ENCODE peak calls at places on chromosomes 3 and 15, in four cellular contexts. P is upper lobe of left lung, X is H1, D is transverse colon. I is an unnamed sample.

GRCh38 chr3:69999191-70000027 is at the start of gene SAMMSON:
- DNase-seq in D (no peak), X (peak; percentile 55), P (no peak), I (no peak)

GRCh38 chr15:83282859-83283812 is 1.3 kb downstream of the BNC1 start:
- DNase-seq in X (peak; percentile 73), D (no peak), P (no peak), I (no peak)

GRCh38 chr3:82087958-82088357 is 326.5 kb upstream of the GBE1 start:
- DNase-seq in X (no peak), P (no peak), D (no peak), I (no peak)

GRCh38 chr3:113441051-113441770 is at the start of gene CFAP44:
- DNase-seq in X (peak; percentile 94), P (peak; percentile 61), D (peak; percentile 62), I (no peak)

GRCh38 chr3:45034612-45035252 is 8.6 kb downstream of the CLEC3B start:
- DNase-seq in D (peak; percentile 62), X (no peak), P (peak; percentile 81), I (no peak)

GRCh38 chr15:56866798-56867197 is 51.6 kb upstream of the TCF12 start:
- DNase-seq in P (no peak), X (no peak), D (no peak), I (no peak)

GRCh38 chr3:129673897-129674797 is 67.7 kb upstream of the PLXND1 start:
- DNase-seq in D (no peak), P (no peak), X (no peak), I (no peak)

GRCh38 chr3:47022540-47023161 is 43.2 kb downstream of the NBEAL2 start:
- DNase-seq in D (peak; percentile 71), P (peak; percentile 58), X (no peak), I (no peak)

GRCh38 chr15:64045774-64046346 is 425 bp downstream of the DAPK2 start:
- DNase-seq in D (peak; percentile 29), X (peak; percentile 67), P (peak; percentile 31), I (no peak)

GRCh38 chr3:123597561-123597960 is 12.7 kb upstream of the HACD2 start:
- DNase-seq in P (no peak), X (no peak), D (no peak), I (no peak)

GRCh38 chr15:74461847-74462511 is 1.0 kb upstream of the UBL7 start:
- DNase-seq in D (no peak), P (no peak), X (no peak), I (no peak)

GRCh38 chr3:46586738-46587246 is 20.7 kb upstream of the LRRC2 start:
- DNase-seq in D (no peak), X (peak; percentile 65), P (no peak), I (no peak)

GRCh38 chr15:59245583-59245982 is 38.9 kb downstream of the LDHAL6B start:
- DNase-seq in P (no peak), D (no peak), X (no peak), I (no peak)

GRCh38 chr3:129795596-129795995 is 97.9 kb downstream of the TMCC1 start:
- DNase-seq in P (no peak), X (no peak), D (no peak), I (no peak)

GRCh38 chr3:162541923-162542322 is 1045.3 kb downstream of the OTOL1 start:
- DNase-seq in D (no peak), X (no peak), P (no peak), I (no peak)

GRCh38 chr3:162544246-162544645 is 1047.6 kb downstream of the OTOL1 start:
- DNase-seq in P (no peak), D (no peak), X (no peak), I (no peak)

GRCh38 chr3:162546910-162547309 is 1050.3 kb downstream of the OTOL1 start:
- DNase-seq in D (no peak), X (no peak), P (no peak), I (no peak)

GRCh38 chr3:162547321-162547720 is 1050.7 kb downstream of the OTOL1 start:
- DNase-seq in D (no peak), X (no peak), P (no peak), I (no peak)
- TF ChIP-seq CTCF in D (no peak), X (no peak), P (no peak), I (no peak)

DNA sequence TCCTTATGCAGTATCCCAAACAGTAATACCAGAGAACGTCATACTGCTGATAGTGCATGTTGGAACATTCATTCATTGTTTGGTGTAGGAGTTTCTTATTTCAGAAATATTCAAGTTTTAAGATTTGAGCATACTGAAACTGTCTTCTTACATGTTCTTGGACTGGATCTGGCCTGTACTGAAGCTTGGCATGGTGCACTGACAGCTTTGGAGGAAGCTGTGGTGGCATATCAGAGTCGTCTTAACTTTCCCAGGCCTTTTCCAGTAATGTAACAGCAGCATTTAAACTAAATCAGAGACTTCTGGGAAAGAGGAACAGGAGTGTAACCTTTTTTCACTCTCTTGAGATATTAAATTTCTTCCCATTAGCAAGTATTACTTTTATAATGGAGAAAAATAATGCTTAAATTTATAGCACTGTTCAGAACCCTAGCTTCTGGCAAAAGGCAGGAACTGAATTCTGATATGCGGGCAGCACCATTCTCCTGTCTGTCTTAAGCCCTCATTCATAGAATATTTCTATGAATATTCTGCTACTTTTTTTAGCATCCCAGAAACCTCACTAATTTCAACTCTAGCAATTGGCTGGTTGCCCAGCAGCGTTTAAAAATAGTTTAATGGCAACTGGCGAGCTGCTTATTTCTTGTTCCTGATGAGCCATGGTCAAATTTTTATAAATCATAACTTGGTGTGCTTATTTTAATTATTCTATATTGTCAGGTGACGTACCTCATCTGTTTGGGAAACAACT is 31.1 kb downstream of the DNAJC13 start:
- DNase-seq in P (no peak), D (no peak), X (no peak), I (no peak)
- TF ChIP-seq POLR2AphosphoS5 in P (no peak), D (no peak), X (no peak), I (no peak)

GRCh38 chr15:65666257-65666656 is 44.5 kb downstream of the SLC24A1 start:
- DNase-seq in X (no peak), D (no peak), P (no peak), I (no peak)
- H3K36me3 ChIP-seq in X (no peaks in the 10 kb centered on the region), D (peaks cover 45% of the 10 kb centered on the region), P (peaks cover 99% of the 10 kb centered on the region), I (peaks cover 3% of the 10 kb centered on the region)

GRCh38 chr15:89129123-89129815 is 41.0 kb downstream of the ABHD2 start:
- DNase-seq in P (peak; percentile 67), D (peak; percentile 66), X (peak; percentile 80), I (no peak)
- TF ChIP-seq CTCF in P (peak; percentile 52), D (peak; percentile 81), X (peak; percentile 79), I (peak; percentile 46)

GRCh38 chr3:99846472-99846871 is 28.8 kb downstream of the CMSS1 start:
- DNase-seq in X (no peak), D (no peak), P (no peak), I (no peak)
- TF ChIP-seq POLR2AphosphoS5 in X (no peak), D (peak; percentile 65), P (no peak), I (no peak)

GRCh38 chr3:149010966-149011365 is 19.6 kb downstream of the GYG1 start:
- DNase-seq in D (no peak), P (no peak), X (no peak), I (no peak)
- H3K36me3 ChIP-seq in D (peaks cover 26% of the 10 kb centered on the region), P (peaks cover 71% of the 10 kb centered on the region), X (no peaks in the 10 kb centered on the region), I (peaks cover 3% of the 10 kb centered on the region)

GRCh38 chr3:15974647-15975046 is 176.9 kb upstream of the ANKRD28 start:
- DNase-seq in D (no peak), X (peak; percentile 85), P (no peak), I (no peak)
- TF ChIP-seq CTCF in D (no peak), X (peak; percentile 83), P (no peak), I (no peak)

GRCh38 chr3:52495777-52496602 is 852 bp downstream of the STAB1 start:
- DNase-seq in P (peak; percentile 70), D (no peak), X (no peak), I (no peak)

GRCh38 chr3:52492059-52492458 is 3.1 kb upstream of the STAB1 start:
- DNase-seq in X (no peak), P (no peak), D (no peak), I (no peak)

GRCh38 chr3:52494446-52494845 is 692 bp upstream of the STAB1 start:
- DNase-seq in D (no peak), X (no peak), P (no peak), I (no peak)

GRCh38 chr3:52493232-52494017 is 1.7 kb upstream of the STAB1 start:
- DNase-seq in X (no peak), P (peak; percentile 70), D (no peak), I (no peak)

GRCh38 chr3:52495096-52495495 is at the start of gene STAB1:
- DNase-seq in D (no peak), X (no peak), P (peak; percentile 52), I (no peak)
- TF ChIP-seq POLR2AphosphoS5 in D (no peak), X (no peak), P (peak; percentile 60), I (no peak)

GRCh38 chr15:32637704-32638103 is 3.8 kb upstream of the SCG5 start:
- DNase-seq in D (no peak), X (no peak), P (no peak), I (no peak)
- H3K36me3 ChIP-seq in D (no peaks in the 10 kb centered on the region), X (peaks cover 13% of the 10 kb centered on the region), P (no peaks in the 10 kb centered on the region), I (no peaks in the 10 kb centered on the region)